ENCODE peak calls at places on chromosome 3, in ten cellular contexts. R is endothelial cell of umbilical vein; P is uterus; V is right cardiac atrium; Q is CD8-positive, alpha-beta memory T cell; U is MM.1S; A is IMR-90; B is HepG2; H is lung; M is breast epithelium. J is an unnamed sample.
A peak's percentile ranks its signal among the peaks of the same experiment; 100 is the strongest.

GRCh38 chr3:73637042-73637441 is 12.3 kb upstream of the PDZRN3 start:
- DNase-seq in R (no peak), A (peak; percentile 55), Q (no peak), V (no peak), M (no peak), U (no peak), H (no peak), P (no peak), B (no peak), J (no peak)

GRCh38 chr3:46495901-46496456 is 1.8 kb upstream of the RTP3 start:
- DNase-seq in Q (no peak), P (no peak), B (no peak), M (no peak), R (no peak), H (no peak), U (no peak), A (peak; percentile 95), V (no peak), J (no peak)

GRCh38 chr3:164737174-164737573 is 341.1 kb downstream of the SI start:
- DNase-seq in M (no peak), V (no peak), H (no peak), R (no peak), P (no peak), U (no peak), Q (no peak), A (no peak), B (no peak), J (peak; percentile 4)

GRCh38 chr3:52366527-52366926 is 50.4 kb downstream of the DNAH1 start:
- DNase-seq in U (no peak), A (no peak), B (no peak), H (no peak), Q (no peak), V (no peak), P (no peak), M (no peak), R (no peak), J (no peak)

GRCh38 chr3:106049876-106050275 is 181.1 kb upstream of the CBLB start:
- DNase-seq in Q (no peak), P (no peak), U (no peak), R (no peak), B (no peak), M (no peak), V (no peak), A (peak; percentile 45), H (no peak), J (no peak)

GRCh38 chr3:102123590-102124190 is 274.4 kb downstream of the NFKBIZ start:
- DNase-seq in B (no peak), V (no peak), R (no peak), M (no peak), U (no peak), A (peak; percentile 21), P (no peak), H (no peak), Q (no peak), J (no peak)

GRCh38 chr3:110697961-110698360 is 373.7 kb upstream of the NECTIN3 start:
- DNase-seq in M (no peak), Q (no peak), H (no peak), R (peak; percentile 64), U (no peak), A (peak; percentile 53), V (no peak), P (no peak), B (no peak), J (no peak)

GRCh38 chr3:120100711-120101110 is 6.5 kb upstream of the GSK3B start:
- DNase-seq in B (no peak), Q (no peak), U (no peak), M (no peak), R (no peak), P (no peak), H (no peak), V (no peak), A (peak; percentile 38), J (no peak)

GRCh38 chr3:28253040-28253715 is 11.8 kb downstream of the CMC1 start:
- DNase-seq in R (no peak), U (no peak), M (no peak), V (no peak), B (no peak), P (no peak), Q (no peak), A (no peak), H (no peak), J (no peak)

GRCh38 chr3:166554006-166554405 is 716.8 kb upstream of the BCHE start:
- DNase-seq in A (no peak), H (no peak), B (no peak), P (no peak), U (no peak), M (no peak), R (no peak), Q (no peak), V (no peak), J (no peak)

GRCh38 chr3:39150170-39150802 is 3.1 kb downstream of the CSRNP1 start:
- DNase-seq in R (peak; percentile 70), B (no peak), M (peak; percentile 21), A (no peak), U (no peak), Q (no peak), H (no peak), P (no peak), V (no peak), J (no peak)

GRCh38 chr3:150106752-150107428 is 136.2 kb upstream of the PFN2 start:
- DNase-seq in R (no peak), M (no peak), Q (no peak), P (no peak), U (no peak), A (peak; percentile 91), V (no peak), B (no peak), H (no peak), J (no peak)

GRCh38 chr3:111143-112069 is 85.2 kb upstream of the CHL1 start:
- DNase-seq in A (no peak), H (no peak), P (no peak), M (no peak), Q (no peak), U (peak; percentile 66), R (no peak), B (peak; percentile 6), V (no peak), J (no peak)
- H3K9me3 ChIP-seq in A (no peaks in the 10 kb centered on the region), H (peaks cover 4% of the 10 kb centered on the region), P (no peaks in the 10 kb centered on the region), M (no peaks in the 10 kb centered on the region), Q (no peaks in the 10 kb centered on the region), U (no peaks in the 10 kb centered on the region), R (no peaks in the 10 kb centered on the region), B (peaks cover 58% of the 10 kb centered on the region), V (no peaks in the 10 kb centered on the region), J (peaks cover 8% of the 10 kb centered on the region)

GRCh38 chr3:57004154-57004730 is 56.2 kb upstream of the SPATA12 start:
- DNase-seq in A (no peak), M (peak; percentile 59), Q (no peak), H (no peak), V (no peak), B (no peak), U (no peak), P (no peak), R (no peak), J (no peak)

GRCh38 chr3:57009367-57009766 is 51.1 kb upstream of the SPATA12 start:
- DNase-seq in R (no peak), B (no peak), U (no peak), P (no peak), Q (no peak), A (peak; percentile 23), V (no peak), H (no peak), M (no peak), J (no peak)

GRCh38 chr3:57006048-57006709 is 54.3 kb upstream of the SPATA12 start:
- DNase-seq in R (no peak), Q (no peak), U (no peak), V (no peak), M (no peak), H (no peak), B (no peak), P (no peak), A (no peak), J (no peak)

GRCh38 chr3:57007513-57008415 is 52.7 kb upstream of the SPATA12 start:
- DNase-seq in H (peak; percentile 57), V (peak; percentile 83), A (peak; percentile 85), R (peak; percentile 77), B (no peak), P (peak; percentile 83), M (peak; percentile 66), U (no peak), Q (no peak), J (no peak)

DNA sequence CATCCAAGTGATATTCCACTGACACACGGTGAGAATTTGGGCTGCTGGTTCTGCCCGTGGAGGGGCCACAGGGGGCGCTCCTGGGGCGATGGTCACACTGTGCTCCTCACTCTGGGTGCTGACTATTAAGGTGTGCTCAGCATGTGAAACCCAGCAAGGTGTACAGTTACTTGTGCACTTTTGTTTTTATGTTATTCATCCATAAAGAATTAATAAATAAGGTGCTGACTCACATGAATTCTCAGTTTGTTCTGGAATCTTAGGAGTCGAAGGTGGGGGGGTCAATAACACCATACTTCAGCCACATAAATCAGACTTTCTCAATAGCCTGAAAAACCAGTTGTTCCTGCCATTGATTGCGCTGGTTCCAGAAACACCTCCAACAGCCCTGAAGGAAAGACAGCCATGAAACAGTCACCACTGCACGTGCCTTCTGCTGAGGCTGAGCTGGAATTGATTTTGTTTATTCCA is 53.5 kb upstream of the SPATA12 start:
- DNase-seq in A (peak; percentile 34), Q (no peak), B (no peak), H (no peak), U (no peak), M (peak; percentile 78), P (peak; percentile 46), R (no peak), V (no peak), J (no peak)
- H3K4me1 ChIP-seq in A (peaks cover 24% of the 10 kb centered on the region), Q (no peaks in the 10 kb centered on the region), B (no peaks in the 10 kb centered on the region), H (no peaks in the 10 kb centered on the region), U (no peaks in the 10 kb centered on the region), M (peaks cover 22% of the 10 kb centered on the region), P (peaks cover 8% of the 10 kb centered on the region), R (peaks cover 16% of the 10 kb centered on the region), V (peaks cover 5% of the 10 kb centered on the region), J (no peaks in the 10 kb centered on the region)

DNA sequence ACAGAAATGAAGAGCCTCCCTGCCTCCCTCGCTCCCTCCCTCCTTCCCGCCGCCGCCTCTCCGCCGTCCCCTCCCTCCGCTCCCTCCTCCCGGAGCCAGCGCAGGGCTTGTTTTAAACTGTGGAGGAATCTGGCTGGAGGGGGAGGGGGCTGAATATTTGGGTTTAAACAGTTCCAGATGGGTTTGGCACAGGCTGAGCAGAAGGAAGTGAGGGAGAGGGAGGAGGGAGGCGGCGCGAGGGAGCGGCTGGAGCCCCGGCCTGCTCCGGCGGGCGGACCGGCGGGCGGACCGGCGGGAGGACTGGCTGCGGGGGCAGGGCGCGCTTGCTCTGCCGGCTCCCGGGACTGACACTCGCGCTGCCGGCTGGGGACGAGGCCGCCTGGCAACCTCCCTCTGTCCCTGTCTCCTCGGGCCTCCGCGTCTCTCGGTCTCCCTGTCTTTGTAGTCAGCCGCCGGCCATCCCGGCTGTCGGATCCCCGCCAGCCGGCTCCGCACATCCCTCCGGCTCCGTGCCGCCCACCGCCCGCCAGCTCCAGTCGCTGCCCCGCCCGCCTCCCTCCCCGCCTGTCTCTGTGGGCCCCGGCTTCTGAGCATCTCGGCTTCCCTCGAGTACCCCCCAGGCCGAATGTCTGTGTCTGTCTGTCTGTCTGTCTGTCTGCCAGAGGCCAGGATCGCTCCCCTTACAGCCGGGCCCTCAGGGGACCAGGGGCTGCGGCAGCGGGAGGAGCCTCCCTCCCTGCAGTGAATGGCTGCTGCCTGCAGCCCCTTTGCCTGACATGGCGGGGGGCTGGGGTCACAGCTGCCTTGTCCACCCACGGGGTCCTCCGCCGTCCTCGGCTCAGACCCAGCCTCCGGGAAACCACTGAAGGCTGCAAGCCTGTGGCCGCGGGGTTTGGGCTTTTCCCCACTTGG is 7.6 kb downstream of the EPHB3 start:
- DNase-seq in Q (no peak), P (peak; percentile 97), B (no peak), M (peak; percentile 88), V (peak; percentile 92), U (no peak), R (peak; percentile 14), H (peak; percentile 85), A (peak; percentile 97), J (no peak)
- H3K27me3 ChIP-seq in Q (peaks cover 21% of the 10 kb centered on the region), P (no peaks in the 10 kb centered on the region), B (peaks cover 21% of the 10 kb centered on the region), M (no peaks in the 10 kb centered on the region), V (no peaks in the 10 kb centered on the region), U (peaks cover 98% of the 10 kb centered on the region), R (peaks cover 21% of the 10 kb centered on the region), H (no peaks in the 10 kb centered on the region), A (no peaks in the 10 kb centered on the region), J (peaks cover 67% of the 10 kb centered on the region)

GRCh38 chr3:32975891-32976290 is 24.4 kb downstream of the CCR4 start:
- DNase-seq in A (no peak), R (no peak), Q (no peak), B (no peak), P (no peak), H (no peak), M (no peak), U (no peak), V (no peak), J (no peak)
- H3K9me3 ChIP-seq in A (no peaks in the 10 kb centered on the region), R (no peaks in the 10 kb centered on the region), Q (no peaks in the 10 kb centered on the region), B (no peaks in the 10 kb centered on the region), P (no peaks in the 10 kb centered on the region), H (no peaks in the 10 kb centered on the region), M (no peaks in the 10 kb centered on the region), U (no peaks in the 10 kb centered on the region), V (no peaks in the 10 kb centered on the region), J (no peaks in the 10 kb centered on the region)